ENCODE peak calls at places on chromosomes 12 and 14, in six cellular contexts. P is K562, M is SK-N-SH, I is HCT116, L is GM12878, S is HepG2. B is an unnamed sample.

GRCh38 chr12:102551186-102551585 is 70.8 kb upstream of the IGF1 start:
- DNase-seq in P (no peak), M (no peak), I (no peak), L (no peak), S (no peak), B (no peak)

GRCh38 chr12:43406797-43407196 is 145.2 kb downstream of the ADAMTS20 start:
- DNase-seq in P (no peak), M (no peak), I (no peak), L (no peak), S (no peak), B (no peak)

GRCh38 chr14:78202178-78202577 is 32.0 kb downstream of the NRXN3 start:
- DNase-seq in P (no peak), M (no peak), I (no peak), L (no peak), S (no peak), B (no peak)

GRCh38 chr12:108565976-108566375 is 3.6 kb downstream of the ISCU start:
- DNase-seq in P (no peak), M (peak), I (peak), L (peak), S (no peak), B (peak)

GRCh38 chr12:113462117-113462774 is 9.4 kb downstream of the LHX5 start:
- DNase-seq in P (peak), M (peak), I (peak), L (no peak), S (peak), B (peak)

GRCh38 chr12:11555743-11556625 is 93.5 kb upstream of the ETV6 start:
- DNase-seq in P (no peak), M (no peak), I (no peak), L (no peak), S (no peak), B (no peak)

GRCh38 chr14:68147331-68147730 is 327.8 kb downstream of the RAD51B start:
- DNase-seq in P (no peak), M (no peak), I (no peak), L (no peak), S (no peak), B (no peak)

GRCh38 chr12:20097561-20097960 is 270.8 kb upstream of the PDE3A start:
- DNase-seq in P (no peak), M (no peak), I (no peak), L (peak), S (no peak), B (no peak)

GRCh38 chr12:31033146-31033545 is 40.5 kb upstream of the DDX11 start:
- DNase-seq in P (no peak), M (no peak), I (no peak), L (no peak), S (no peak), B (no peak)

GRCh38 chr12:116455540-116456306 is 103.5 kb upstream of the MAP1LC3B2 start:
- DNase-seq in P (peak), M (peak), I (peak), L (no peak), S (no peak), B (peak)

GRCh38 chr14:70188292-70188607 is 501 bp downstream of the SLC8A3 start:
- DNase-seq in P (no peak), M (peak), I (no peak), L (no peak), S (no peak), B (no peak)

GRCh38 chr14:96158735-96159134 is 45.9 kb upstream of the BDKRB2 start:
- DNase-seq in P (no peak), M (no peak), I (no peak), L (no peak), S (no peak), B (no peak)

GRCh38 chr14:70143306-70143705 is 45.4 kb downstream of the SLC8A3 start:
- DNase-seq in P (no peak), M (no peak), I (no peak), L (no peak), S (no peak), B (no peak)

GRCh38 chr14:92486881-92487280 is 26.7 kb upstream of the RIN3 start:
- DNase-seq in P (no peak), M (no peak), I (no peak), L (no peak), S (no peak), B (no peak)

GRCh38 chr14:43204816-43205215 is 1302.3 kb downstream of the FSCB start:
- DNase-seq in P (no peak), M (no peak), I (no peak), L (no peak), S (no peak), B (no peak)

GRCh38 chr12:49013403-49013802 is 5.2 kb downstream of the PRKAG1 start:
- DNase-seq in P (no peak), M (no peak), I (no peak), L (no peak), S (no peak), B (no peak)

GRCh38 chr14:53946404-53947400 is 9.9 kb downstream of the BMP4 start:
- DNase-seq in P (no peak), M (peak), I (no peak), L (no peak), S (no peak), B (no peak)

GRCh38 chr12:124763594-124763979 is 100.1 kb downstream of the SCARB1 start:
- DNase-seq in P (no peak), M (no peak), I (no peak), L (no peak), S (no peak), B (no peak)

GRCh38 chr12:122865268-122866231 is 30.3 kb downstream of the HIP1R start:
- DNase-seq in P (peak), M (peak), I (peak), L (no peak), S (peak), B (peak)

GRCh38 chr12:32920506-32921085 is 24.0 kb upstream of the PKP2 start:
- DNase-seq in P (no peak), M (no peak), I (no peak), L (no peak), S (no peak), B (no peak)

GRCh38 chr12:85424581-85425348 is 144.7 kb downstream of the ALX1 start:
- DNase-seq in P (no peak), M (peak), I (peak), L (peak), S (peak), B (peak)

GRCh38 chr12:98401427-98401826 is 114.0 kb upstream of the TMPO start:
- DNase-seq in P (no peak), M (peak), I (no peak), L (peak), S (no peak), B (no peak)

GRCh38 chr14:70563869-70564268 is 29.1 kb upstream of the ADAM20 start:
- DNase-seq in P (no peak), M (no peak), I (no peak), L (no peak), S (no peak), B (no peak)

GRCh38 chr12:52007158-52007921 is 594 bp downstream of the TAMALIN start:
- DNase-seq in P (no peak), M (no peak), I (no peak), L (no peak), S (no peak), B (no peak)

GRCh38 chr12:101670007-101670671 is 27.3 kb upstream of the CHPT1 start:
- DNase-seq in P (peak), M (peak), I (peak), L (no peak), S (peak), B (peak)

GRCh38 chr12:122908915-122909314 is 13.0 kb upstream of the VPS37B start:
- DNase-seq in P (no peak), M (no peak), I (no peak), L (no peak), S (no peak), B (no peak)

GRCh38 chr14:22047105-22047504 is 373.5 kb upstream of the OR4E1 start:
- DNase-seq in P (no peak), M (no peak), I (no peak), L (no peak), S (peak), B (no peak)

GRCh38 chr12:107145397-107145796 is 52.0 kb upstream of the CRY1 start:
- DNase-seq in P (no peak), M (no peak), I (no peak), L (no peak), S (no peak), B (no peak)

GRCh38 chr12:78470354-78471195 is 394.0 kb upstream of the SYT1 start:
- DNase-seq in P (no peak), M (peak), I (peak), L (no peak), S (peak), B (peak)

GRCh38 chr12:3313655-3314305 is 177.2 kb upstream of the PRMT8 start:
- DNase-seq in P (peak), M (peak), I (no peak), L (no peak), S (peak), B (peak)

GRCh38 chr12:52004042-52004648 is 2.6 kb upstream of the TAMALIN start:
- DNase-seq in P (peak), M (peak), I (no peak), L (no peak), S (peak), B (peak)

GRCh38 chr14:59190372-59190771 is 1.9 kb downstream of the DAAM1 start:
- DNase-seq in P (peak), M (peak), I (no peak), L (no peak), S (peak), B (no peak)

GRCh38 chr14:38971258-38971921 is 131.6 kb downstream of the SEC23A start:
- DNase-seq in P (no peak), M (no peak), I (no peak), L (no peak), S (no peak), B (no peak)

GRCh38 chr14:37223947-37224474 is 26.3 kb downstream of the MIPOL1 start:
- DNase-seq in P (no peak), M (no peak), I (no peak), L (no peak), S (no peak), B (no peak)

GRCh38 chr12:80763874-80764273 is 47.2 kb downstream of the MYF5 start:
- DNase-seq in P (no peak), M (peak), I (peak), L (no peak), S (peak), B (peak)
- TF ChIP-seq JUND in P (no peak), M (no peak), I (no peak), L (no peak), S (no peak), B (no peak)

GRCh38 chr12:1807107-1807478 is 13.3 kb upstream of the LRTM2 start:
- DNase-seq in P (no peak), M (no peak), I (no peak), L (no peak), S (peak), B (no peak)
- TF ChIP-seq JUND in P (no peak), M (no peak), I (no peak), L (no peak), S (no peak), B (no peak)

GRCh38 chr12:45651029-45651428 is 78.5 kb upstream of the ARID2 start:
- DNase-seq in P (no peak), M (no peak), I (no peak), L (no peak), S (no peak), B (no peak)

GRCh38 chr12:45658066-45658465 is 71.4 kb upstream of the ARID2 start:
- DNase-seq in P (no peak), M (no peak), I (no peak), L (no peak), S (no peak), B (no peak)

GRCh38 chr12:45655753-45656152 is 73.8 kb upstream of the ARID2 start:
- DNase-seq in P (no peak), M (no peak), I (no peak), L (no peak), S (no peak), B (no peak)

GRCh38 chr12:45654002-45654401 is 75.5 kb upstream of the ARID2 start:
- DNase-seq in P (no peak), M (no peak), I (no peak), L (no peak), S (no peak), B (no peak)

GRCh38 chr12:45655186-45655585 is 74.3 kb upstream of the ARID2 start:
- DNase-seq in P (no peak), M (peak), I (no peak), L (no peak), S (peak), B (peak)
- TF ChIP-seq JUND in P (no peak), M (no peak), I (no peak), L (no peak), S (no peak), B (no peak)

GRCh38 chr14:101174522-101174838 is 271.0 kb upstream of the RTL1 start:
- DNase-seq in P (no peak), M (peak), I (no peak), L (no peak), S (no peak), B (no peak)
- TF ChIP-seq JUND in P (no peak), M (no peak), I (no peak), L (no peak), S (no peak), B (no peak)

GRCh38 chr14:33931439-33931838 is 19.4 kb downstream of the EGLN3 start:
- DNase-seq in P (no peak), M (no peak), I (no peak), L (no peak), S (no peak), B (no peak)

GRCh38 chr14:33934043-33934750 is 16.7 kb downstream of the EGLN3 start:
- DNase-seq in P (no peak), M (no peak), I (no peak), L (no peak), S (no peak), B (no peak)

GRCh38 chr14:33933386-33933934 is 17.4 kb downstream of the EGLN3 start:
- DNase-seq in P (no peak), M (no peak), I (no peak), L (no peak), S (no peak), B (no peak)

GRCh38 chr14:33932033-33932432 is 18.8 kb downstream of the EGLN3 start:
- DNase-seq in P (no peak), M (no peak), I (no peak), L (no peak), S (no peak), B (no peak)

GRCh38 chr14:33932526-33933292 is 18.2 kb downstream of the EGLN3 start:
- DNase-seq in P (no peak), M (no peak), I (no peak), L (no peak), S (no peak), B (no peak)
- TF ChIP-seq JUND in P (no peak), M (no peak), I (no peak), L (no peak), S (no peak), B (no peak)

GRCh38 chr12:95837240-95838038 is 21.3 kb upstream of the SNRPF start:
- DNase-seq in P (no peak), M (no peak), I (no peak), L (no peak), S (no peak), B (no peak)
- TF ChIP-seq JUND in P (no peak), M (no peak), I (no peak), L (no peak), S (no peak), B (no peak)

DNA sequence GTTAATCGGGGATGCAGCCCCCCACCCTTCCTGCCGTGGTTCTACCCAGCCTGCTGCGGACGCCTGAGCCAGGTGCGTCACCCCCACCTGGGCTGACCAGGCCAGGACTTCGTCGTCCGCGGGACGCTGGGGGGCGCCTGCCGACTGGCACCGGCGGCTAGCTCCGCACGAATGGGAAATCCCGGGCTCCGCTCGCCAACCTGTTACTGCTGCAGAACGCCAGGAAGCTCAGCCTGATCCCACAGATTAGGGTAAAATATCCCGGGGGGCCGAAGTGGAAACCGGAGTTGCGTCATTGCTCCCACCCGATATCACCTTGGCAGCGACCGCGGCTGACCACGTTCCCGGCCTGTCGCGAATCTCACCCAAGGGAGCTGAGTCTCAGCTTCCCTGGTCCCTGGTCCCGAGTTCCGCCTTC is 528 bp upstream of the VDR start:
- DNase-seq in P (peak), M (peak), I (no peak), L (no peak), S (no peak), B (peak)
- TF ChIP-seq JUND in P (no peak), M (no peak), I (no peak), L (no peak), S (no peak), B (no peak)

DNA sequence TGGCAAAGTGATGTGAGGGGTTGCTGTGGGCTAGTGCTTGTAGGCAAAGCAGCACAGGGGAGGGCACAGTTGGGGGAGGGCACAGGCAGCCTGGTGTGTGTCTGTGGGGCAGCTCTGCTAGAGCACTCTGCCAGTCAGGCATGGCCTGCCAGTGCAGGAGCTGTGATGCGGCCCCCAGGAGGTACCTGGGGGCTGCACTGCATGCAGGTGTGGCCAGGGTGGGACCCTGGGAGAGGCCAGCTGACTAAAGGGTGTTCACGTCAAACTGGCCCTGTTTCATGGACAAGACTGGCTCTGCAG is 54.1 kb downstream of the FRS2 start:
- DNase-seq in P (no peak), M (no peak), I (no peak), L (no peak), S (no peak), B (no peak)
- TF ChIP-seq JUND in P (no peak), M (no peak), I (no peak), L (no peak), S (no peak), B (no peak)

DNA sequence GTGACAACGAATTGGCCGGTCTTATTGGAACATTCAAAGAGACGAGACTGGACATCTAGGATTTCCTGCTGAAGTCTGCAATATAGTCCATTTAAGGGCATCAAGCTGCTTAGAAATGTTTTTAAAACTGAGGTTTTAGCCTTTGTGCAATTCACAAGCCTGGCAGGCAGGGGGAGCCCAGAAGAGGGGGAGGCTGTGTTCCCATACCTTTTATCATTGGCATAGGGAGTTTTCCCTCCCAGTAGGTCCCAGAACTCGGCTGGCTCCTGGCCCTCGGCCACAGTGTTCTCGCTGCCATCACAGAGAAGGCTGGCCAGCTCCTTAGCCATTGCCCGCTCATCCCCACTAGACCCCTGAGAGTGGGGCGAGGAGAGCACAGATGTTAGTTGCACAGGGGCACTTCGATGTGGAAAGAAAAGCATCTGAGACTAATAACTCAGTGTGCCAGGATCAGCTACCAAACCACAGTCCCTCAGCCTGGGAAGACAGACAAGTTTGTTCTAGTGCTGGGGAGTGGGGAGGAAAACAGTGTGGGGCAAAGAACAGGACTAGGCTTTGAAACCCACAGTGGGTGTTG is 15.1 kb downstream of the AVIL start:
- DNase-seq in P (peak), M (peak), I (peak), L (no peak), S (peak), B (peak)
- TF ChIP-seq JUND in P (no peak), M (no peak), I (no peak), L (no peak), S (no peak), B (no peak)

B was measured in T47D.